ENCODE peak calls at places on chromosomes 6 and 20, in six cellular contexts. One of them, this sample, is unnamed.

GRCh38 chr20:14005996-14006395 is 10.7 kb downstream of the MACROD2 start:
- DNase-seq in AG09309: no peak
- DNase-seq in lung: no peak
- DNase-seq in heart right ventricle: no peak
- DNase-seq in astrocyte of the spinal cord: no peak
- DNase-seq in AG04449: no peak
- DNase-seq in this sample: no peak

GRCh38 chr6:104940238-104940880 is 16.5 kb upstream of the LIN28B start:
- DNase-seq in AG09309: no peak
- DNase-seq in lung: no peak
- DNase-seq in heart right ventricle: no peak
- DNase-seq in astrocyte of the spinal cord: no peak
- DNase-seq in AG04449: no peak
- DNase-seq in this sample: no peak

GRCh38 chr20:58693226-58694006 is 816 bp downstream of the NPEPL1 start:
- DNase-seq in AG09309: no peak
- DNase-seq in lung: no peak
- DNase-seq in heart right ventricle: no peak
- DNase-seq in astrocyte of the spinal cord: no peak
- DNase-seq in AG04449: no peak
- DNase-seq in this sample: no peak

GRCh38 chr20:5658897-5659296 is 91.3 kb upstream of the SHLD1 start:
- DNase-seq in AG09309: no peak
- DNase-seq in lung: peak
- DNase-seq in heart right ventricle: peak
- DNase-seq in astrocyte of the spinal cord: peak
- DNase-seq in AG04449: no peak
- DNase-seq in this sample: no peak

GRCh38 chr20:14845199-14846160 is 508.1 kb upstream of the FLRT3 start:
- DNase-seq in AG09309: no peak
- DNase-seq in lung: no peak
- DNase-seq in heart right ventricle: no peak
- DNase-seq in astrocyte of the spinal cord: no peak
- DNase-seq in AG04449: no peak
- DNase-seq in this sample: no peak

GRCh38 chr6:48714286-48715049 is 603.5 kb upstream of the PTCHD4 start:
- DNase-seq in AG09309: no peak
- DNase-seq in lung: no peak
- DNase-seq in heart right ventricle: no peak
- DNase-seq in astrocyte of the spinal cord: no peak
- DNase-seq in AG04449: no peak
- DNase-seq in this sample: no peak

GRCh38 chr6:25056130-25056529 is 120.4 kb upstream of the RIPOR2 start:
- DNase-seq in AG09309: no peak
- DNase-seq in lung: no peak
- DNase-seq in heart right ventricle: no peak
- DNase-seq in astrocyte of the spinal cord: no peak
- DNase-seq in AG04449: no peak
- DNase-seq in this sample: no peak

GRCh38 chr20:10185741-10186558 is 32.7 kb upstream of the SNAP25 start:
- DNase-seq in AG09309: no peak
- DNase-seq in lung: no peak
- DNase-seq in heart right ventricle: no peak
- DNase-seq in astrocyte of the spinal cord: no peak
- DNase-seq in AG04449: no peak
- DNase-seq in this sample: no peak

GRCh38 chr6:148653138-148653776 is 93.6 kb upstream of the UST start:
- DNase-seq in AG09309: no peak
- DNase-seq in lung: no peak
- DNase-seq in heart right ventricle: no peak
- DNase-seq in astrocyte of the spinal cord: peak
- DNase-seq in AG04449: no peak
- DNase-seq in this sample: no peak

GRCh38 chr6:3748208-3748701 is 3.3 kb downstream of the PXDC1 start:
- DNase-seq in AG09309: peak
- DNase-seq in lung: peak
- DNase-seq in heart right ventricle: peak
- DNase-seq in astrocyte of the spinal cord: peak
- DNase-seq in AG04449: no peak
- DNase-seq in this sample: no peak

GRCh38 chr6:159097256-159097655 is 52.5 kb upstream of the TAGAP start:
- DNase-seq in AG09309: no peak
- DNase-seq in lung: no peak
- DNase-seq in heart right ventricle: no peak
- DNase-seq in astrocyte of the spinal cord: no peak
- DNase-seq in AG04449: no peak
- DNase-seq in this sample: no peak

GRCh38 chr6:86256615-86257187 is 614.0 kb upstream of the SYNCRIP start:
- DNase-seq in AG09309: no peak
- DNase-seq in lung: no peak
- DNase-seq in heart right ventricle: no peak
- DNase-seq in astrocyte of the spinal cord: no peak
- DNase-seq in AG04449: no peak
- DNase-seq in this sample: no peak

DNA sequence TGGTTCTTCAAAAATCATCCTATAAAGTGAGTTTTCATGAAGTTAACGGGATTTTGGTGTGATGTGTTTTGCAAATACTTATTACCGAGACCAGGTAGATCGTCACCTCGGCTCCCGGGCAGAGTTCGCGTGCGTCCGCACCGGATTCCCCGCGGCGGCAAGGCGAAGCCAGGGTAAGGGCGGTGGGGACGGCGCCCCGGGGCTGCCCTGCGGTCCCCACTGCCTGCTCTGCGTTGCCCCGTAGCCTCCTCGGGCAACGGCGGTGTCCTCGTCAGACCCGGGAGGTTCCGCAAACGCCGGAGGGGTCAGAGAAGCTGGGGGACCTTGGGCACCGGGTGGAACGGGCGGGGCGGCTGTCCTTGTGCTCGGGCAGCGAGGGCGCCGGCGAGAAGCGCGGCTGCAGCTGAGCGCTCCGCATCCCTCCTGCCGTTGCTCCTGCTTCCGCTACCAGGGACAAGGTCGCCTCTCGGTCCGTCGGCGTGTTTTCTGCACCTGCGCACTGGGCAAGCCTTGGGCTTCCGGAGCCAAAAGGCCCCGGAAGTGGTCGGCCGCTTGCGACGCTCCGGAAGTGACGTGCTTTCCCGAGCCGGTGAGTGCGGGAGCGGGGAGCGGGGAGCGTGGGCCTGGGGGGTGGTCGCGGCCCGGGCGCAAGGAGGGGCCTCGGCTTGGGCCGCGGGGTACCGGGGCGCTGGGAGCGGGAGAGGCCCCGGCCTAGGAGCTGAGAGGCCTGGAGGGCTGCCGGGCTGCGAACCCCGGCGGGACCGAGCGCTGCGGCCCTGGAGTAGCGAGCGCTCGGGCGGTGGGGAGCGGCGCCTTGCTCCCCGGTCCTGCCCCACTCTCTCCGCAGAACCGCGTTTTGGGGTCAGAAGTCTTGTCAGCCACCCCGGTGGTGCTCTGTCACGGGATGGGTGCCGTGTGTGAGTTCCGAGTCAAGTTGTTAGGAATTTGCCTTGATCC is at the start of gene MTG2:
- DNase-seq in AG09309: peak
- DNase-seq in lung: peak
- DNase-seq in heart right ventricle: peak
- DNase-seq in astrocyte of the spinal cord: peak
- DNase-seq in AG04449: peak
- DNase-seq in this sample: peak
- TF ChIP-seq CTCF in AG09309: no peak
- TF ChIP-seq CTCF in lung: no peak
- TF ChIP-seq CTCF in heart right ventricle: no peak
- TF ChIP-seq CTCF in astrocyte of the spinal cord: no peak
- TF ChIP-seq CTCF in AG04449: no peak
- TF ChIP-seq CTCF in this sample: peak

GRCh38 chr6:23985015-23985414 is 141.0 kb upstream of the NRSN1 start:
- DNase-seq in AG09309: no peak
- DNase-seq in lung: no peak
- DNase-seq in heart right ventricle: no peak
- DNase-seq in astrocyte of the spinal cord: no peak
- DNase-seq in AG04449: no peak
- DNase-seq in this sample: no peak

GRCh38 chr6:23994013-23994412 is 132.0 kb upstream of the NRSN1 start:
- DNase-seq in AG09309: no peak
- DNase-seq in lung: no peak
- DNase-seq in heart right ventricle: no peak
- DNase-seq in astrocyte of the spinal cord: no peak
- DNase-seq in AG04449: no peak
- DNase-seq in this sample: no peak

GRCh38 chr6:23990158-23990557 is 135.9 kb upstream of the NRSN1 start:
- DNase-seq in AG09309: no peak
- DNase-seq in lung: no peak
- DNase-seq in heart right ventricle: no peak
- DNase-seq in astrocyte of the spinal cord: no peak
- DNase-seq in AG04449: no peak
- DNase-seq in this sample: no peak
- TF ChIP-seq CTCF in AG09309: no peak
- TF ChIP-seq CTCF in lung: no peak
- TF ChIP-seq CTCF in heart right ventricle: no peak
- TF ChIP-seq CTCF in astrocyte of the spinal cord: no peak
- TF ChIP-seq CTCF in AG04449: no peak
- TF ChIP-seq CTCF in this sample: no peak

DNA sequence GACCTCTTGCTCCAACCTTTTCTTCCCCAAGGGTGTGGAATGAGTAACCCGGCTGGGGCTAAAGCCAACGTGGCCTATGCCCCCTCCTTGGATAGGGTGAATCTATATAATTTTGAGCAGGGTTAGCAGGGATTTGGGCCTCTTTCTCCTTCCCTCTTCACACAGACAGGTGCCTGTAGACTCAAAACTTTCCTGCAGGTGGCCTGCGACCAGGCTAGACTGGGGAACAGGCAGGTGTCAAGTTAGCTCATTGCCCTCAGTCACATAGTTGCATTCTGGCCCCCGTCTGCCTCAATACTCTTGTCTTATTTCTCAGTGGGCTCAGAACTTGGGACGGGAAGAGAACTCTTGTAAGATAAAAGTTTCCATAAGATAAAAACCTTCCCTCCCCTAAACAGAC is 243.0 kb downstream of the ATXN1 start:
- DNase-seq in AG09309: no peak
- DNase-seq in lung: no peak
- DNase-seq in heart right ventricle: no peak
- DNase-seq in astrocyte of the spinal cord: no peak
- DNase-seq in AG04449: no peak
- DNase-seq in this sample: no peak
- TF ChIP-seq CTCF in AG09309: no peak
- TF ChIP-seq CTCF in lung: no peak
- TF ChIP-seq CTCF in heart right ventricle: no peak
- TF ChIP-seq CTCF in astrocyte of the spinal cord: no peak
- TF ChIP-seq CTCF in AG04449: no peak
- TF ChIP-seq CTCF in this sample: no peak

DNA sequence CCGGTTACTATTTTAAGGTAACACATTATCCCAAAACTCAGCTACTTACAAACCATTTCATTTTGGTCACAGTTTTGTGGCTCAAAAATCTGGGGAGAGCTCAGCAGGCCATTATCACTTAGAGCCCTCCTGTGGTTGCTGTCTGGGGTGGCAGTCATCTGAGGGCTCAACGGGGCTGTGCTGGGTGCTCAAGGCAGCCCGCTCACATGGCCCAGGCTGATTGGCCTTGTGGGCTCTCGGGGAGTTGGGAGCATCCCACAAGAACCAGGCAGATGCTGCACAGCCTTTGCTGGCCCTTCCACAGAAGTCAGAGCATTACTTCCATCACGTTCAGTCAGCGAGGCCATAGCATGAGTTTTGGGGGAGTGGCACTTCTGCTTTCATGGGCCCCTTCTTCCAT is 6.3 kb upstream of the VSX1 start:
- DNase-seq in AG09309: no peak
- DNase-seq in lung: no peak
- DNase-seq in heart right ventricle: no peak
- DNase-seq in astrocyte of the spinal cord: no peak
- DNase-seq in AG04449: no peak
- DNase-seq in this sample: no peak
- TF ChIP-seq CTCF in AG09309: no peak
- TF ChIP-seq CTCF in lung: no peak
- TF ChIP-seq CTCF in heart right ventricle: no peak
- TF ChIP-seq CTCF in astrocyte of the spinal cord: no peak
- TF ChIP-seq CTCF in AG04449: no peak
- TF ChIP-seq CTCF in this sample: no peak

This sample was measured in chondrocyte.